ENCODE peak calls at places on chromosome 14, in six cellular contexts. I, H, G, Q, F and R are unnamed samples.
A peak's percentile ranks its signal among the peaks of the same experiment; 100 is the strongest.

GRCh38 chr14:90567191-90567590 is 170.4 kb downstream of the CALM1 start:
- DNase-seq in I (no peak), H (no peak), G (no peak), Q (no peak), F (no peak), R (no peak)

GRCh38 chr14:54533100-54533499 is 23.4 kb downstream of the CGRRF1 start:
- DNase-seq in I (no peak), H (no peak), G (no peak), Q (no peak), F (no peak), R (no peak)

GRCh38 chr14:35384386-35385041 is 20.0 kb downstream of the NFKBIA start:
- DNase-seq in I (no peak), H (no peak), G (peak; percentile 96), Q (peak; percentile 88), F (peak; percentile 73), R (no peak)

GRCh38 chr14:29584992-29585391 is 342.7 kb downstream of the PRKD1 start:
- DNase-seq in I (no peak), H (no peak), G (peak; percentile 85), Q (no peak), F (peak; percentile 80), R (peak; percentile 63)

GRCh38 chr14:36835145-36835544 is 173.5 kb downstream of the PAX9 start:
- DNase-seq in I (no peak), H (no peak), G (no peak), Q (no peak), F (no peak), R (no peak)

GRCh38 chr14:61484011-61484410 is 162.6 kb downstream of the PRKCH start:
- DNase-seq in I (no peak), H (no peak), G (no peak), Q (no peak), F (no peak), R (no peak)

GRCh38 chr14:90274808-90275454 is 18.6 kb downstream of the PSMC1 start:
- DNase-seq in I (peak; percentile 42), H (no peak), G (peak; percentile 90), Q (no peak), F (no peak), R (peak; percentile 18)

GRCh38 chr14:56145965-56146364 is 27.8 kb downstream of the PELI2 start:
- DNase-seq in I (no peak), H (no peak), G (peak; percentile 85), Q (no peak), F (no peak), R (no peak)

GRCh38 chr14:52110441-52111086 is 41.7 kb upstream of the NID2 start:
- DNase-seq in I (no peak), H (no peak), G (peak; percentile 40), Q (no peak), F (no peak), R (no peak)

GRCh38 chr14:89429206-89430091 is 12.4 kb upstream of the FOXN3 start:
- DNase-seq in I (peak; percentile 59), H (no peak), G (peak; percentile 69), Q (no peak), F (no peak), R (peak; percentile 44)

GRCh38 chr14:22213110-22213509 is 375.9 kb downstream of the DAD1 start:
- DNase-seq in I (no peak), H (no peak), G (no peak), Q (no peak), F (no peak), R (no peak)

GRCh38 chr14:72049462-72049861 is 117.2 kb downstream of the RGS6 start:
- DNase-seq in I (peak; percentile 30), H (no peak), G (peak; percentile 0), Q (no peak), F (no peak), R (no peak)

GRCh38 chr14:99808515-99808914 is 15.3 kb downstream of the EML1 start:
- DNase-seq in I (no peak), H (no peak), G (no peak), Q (peak; percentile 4), F (no peak), R (no peak)

GRCh38 chr14:32933943-32934890 is 4.5 kb upstream of the NPAS3 start:
- DNase-seq in I (no peak), H (no peak), G (peak; percentile 61), Q (peak; percentile 25), F (peak; percentile 35), R (no peak)

GRCh38 chr14:104138891-104139459 is 588 bp downstream of the KIF26A start:
- DNase-seq in I (no peak), H (no peak), G (no peak), Q (no peak), F (no peak), R (no peak)
- H3K27me3 ChIP-seq in I (no peaks in the 10 kb centered on the region), H (peaks cover 51% of the 10 kb centered on the region), G (peaks cover 15% of the 10 kb centered on the region), Q (no peaks in the 10 kb centered on the region), F (peaks cover 43% of the 10 kb centered on the region), R (peaks cover 72% of the 10 kb centered on the region)

GRCh38 chr14:69558774-69559173 is 15.9 kb downstream of the CCDC177 start:
- DNase-seq in I (no peak), H (no peak), G (no peak), Q (no peak), F (no peak), R (no peak)
- H3K27me3 ChIP-seq in I (peaks cover 10% of the 10 kb centered on the region), H (peaks cover 32% of the 10 kb centered on the region), G (peaks cover 25% of the 10 kb centered on the region), Q (no peaks in the 10 kb centered on the region), F (peaks cover 7% of the 10 kb centered on the region), R (peaks cover 21% of the 10 kb centered on the region)

GRCh38 chr14:65214741-65215140 is 112.4 kb upstream of the MAX start:
- DNase-seq in I (no peak), H (no peak), G (no peak), Q (no peak), F (no peak), R (no peak)
- H3K27me3 ChIP-seq in I (no peaks in the 10 kb centered on the region), H (no peaks in the 10 kb centered on the region), G (no peaks in the 10 kb centered on the region), Q (no peaks in the 10 kb centered on the region), F (no peaks in the 10 kb centered on the region), R (no peaks in the 10 kb centered on the region)

DNA sequence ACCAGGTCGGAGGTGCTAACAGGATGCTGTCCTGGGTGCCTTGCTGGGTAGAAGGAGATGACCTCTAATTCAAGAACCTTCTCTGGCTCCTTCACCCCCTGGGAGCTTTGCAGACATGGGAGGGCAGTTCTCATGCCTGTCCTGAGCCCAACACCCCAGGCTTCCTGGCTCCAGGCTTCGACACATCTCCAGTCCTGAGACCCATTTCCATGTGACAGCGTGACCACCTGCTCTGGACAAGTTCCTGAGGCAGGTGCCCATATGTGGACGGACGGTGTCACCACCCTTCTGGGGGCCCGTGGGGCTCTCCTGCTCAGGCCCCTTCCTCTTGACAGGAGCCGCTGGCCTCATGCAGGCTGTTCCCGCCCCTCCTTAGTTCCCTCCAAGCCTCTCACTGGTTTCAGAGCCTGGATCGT is 291.8 kb upstream of the RTL1 start:
- DNase-seq in I (no peak), H (no peak), G (no peak), Q (peak; percentile 11), F (peak; percentile 12), R (no peak)
- H3K27me3 ChIP-seq in I (no peaks in the 10 kb centered on the region), H (no peaks in the 10 kb centered on the region), G (no peaks in the 10 kb centered on the region), Q (no peaks in the 10 kb centered on the region), F (no peaks in the 10 kb centered on the region), R (peaks cover 6% of the 10 kb centered on the region)

DNA sequence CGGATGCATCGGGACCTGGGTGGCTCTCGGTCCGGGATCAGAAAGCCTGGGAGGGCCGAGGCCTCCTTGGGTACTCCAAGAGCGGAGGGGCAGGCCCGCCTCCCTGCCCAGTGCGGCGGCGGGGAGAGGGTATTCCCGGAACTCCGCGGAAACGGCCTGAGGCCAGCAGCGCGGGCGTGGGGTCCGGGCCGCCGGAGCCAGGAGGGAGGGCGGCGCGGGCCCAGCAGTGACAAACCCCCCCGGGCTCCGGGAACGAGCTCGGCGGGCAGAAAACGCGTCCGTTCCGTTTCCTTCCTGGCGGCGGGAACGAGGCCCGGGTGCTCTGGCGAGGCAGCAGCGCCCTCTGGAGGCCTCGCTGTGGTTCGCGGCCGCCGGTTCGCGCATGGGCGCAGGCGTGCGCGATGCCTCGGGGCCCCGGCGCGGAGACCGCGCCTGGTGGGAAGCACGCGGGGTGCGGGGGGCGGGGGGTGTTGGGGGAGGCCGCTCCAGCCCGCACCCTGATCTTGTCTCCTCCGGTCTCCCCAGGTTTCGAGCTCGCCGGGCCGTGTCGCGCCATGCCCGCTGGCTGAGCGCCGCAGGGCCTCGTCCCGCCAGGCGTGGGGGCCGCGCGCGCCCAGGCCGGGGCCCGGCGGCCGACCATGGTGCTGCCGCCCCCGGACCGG is 1.9 kb downstream of the TMEM121 start:
- DNase-seq in I (peak; percentile 75), H (peak; percentile 73), G (peak; percentile 59), Q (peak; percentile 71), F (peak; percentile 77), R (no peak)
- H3K27me3 ChIP-seq in I (peaks cover 3% of the 10 kb centered on the region), H (peaks cover 23% of the 10 kb centered on the region), G (peaks cover 6% of the 10 kb centered on the region), Q (no peaks in the 10 kb centered on the region), F (peaks cover 18% of the 10 kb centered on the region), R (peaks cover 51% of the 10 kb centered on the region)

GRCh38 chr14:74237441-74237840 is 1.8 kb upstream of the VSX2 start:
- DNase-seq in I (no peak), H (no peak), G (no peak), Q (no peak), F (no peak), R (no peak)
- H3K27me3 ChIP-seq in I (peaks cover 26% of the 10 kb centered on the region), H (peaks cover 55% of the 10 kb centered on the region), G (peaks cover 71% of the 10 kb centered on the region), Q (peaks cover 19% of the 10 kb centered on the region), F (peaks cover 51% of the 10 kb centered on the region), R (peaks cover 60% of the 10 kb centered on the region)

DNA sequence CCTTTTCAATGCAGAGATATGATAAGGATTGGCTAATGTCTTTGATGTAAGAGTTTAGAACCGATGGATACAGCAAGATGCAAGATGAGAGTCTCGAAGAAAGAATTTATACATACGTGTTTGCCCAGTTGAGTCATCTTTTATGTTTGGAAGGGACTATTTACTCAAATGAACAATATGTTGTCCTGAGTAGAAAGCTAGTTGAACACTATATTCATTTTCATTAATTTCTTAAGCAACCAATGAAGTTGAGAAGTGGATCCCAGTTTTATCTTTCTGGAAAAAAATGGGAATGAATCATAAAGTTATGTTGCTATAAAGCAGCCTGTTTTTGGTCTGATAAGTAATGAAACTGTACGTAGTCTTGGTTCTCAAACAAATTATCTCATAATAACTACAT is 1431.7 kb upstream of the FLRT2 start:
- DNase-seq in I (no peak), H (no peak), G (no peak), Q (no peak), F (no peak), R (no peak)
- H3K27me3 ChIP-seq in I (no peaks in the 10 kb centered on the region), H (no peaks in the 10 kb centered on the region), G (no peaks in the 10 kb centered on the region), Q (no peaks in the 10 kb centered on the region), F (no peaks in the 10 kb centered on the region), R (no peaks in the 10 kb centered on the region)